ENCODE peak calls at places on chromosome 11, in four cellular contexts. V is Panc1, F is HepG2, K is K562. W is an unnamed sample.

GRCh38 chr11:10669258-10670033 is 24.1 kb downstream of the IRAG1 start:
- DNase-seq in V (no peak), F (no peak), K (no peak), W (no peak)

GRCh38 chr11:15969701-15970329 is 386.5 kb downstream of the SOX6 start:
- DNase-seq in V (no peak), F (no peak), K (no peak), W (no peak)

GRCh38 chr11:27282806-27283205 is 80.2 kb downstream of the CCDC34 start:
- DNase-seq in V (no peak), F (no peak), K (peak), W (no peak)

GRCh38 chr11:117145393-117145761 is 1.3 kb downstream of the PAFAH1B2 start:
- DNase-seq in V (no peak), F (peak), K (peak), W (no peak)

GRCh38 chr11:129061466-129062194 is 119.0 kb upstream of the TP53AIP1 start:
- DNase-seq in V (peak), F (no peak), K (no peak), W (peak)

GRCh38 chr11:116777056-116777455 is 4.3 kb upstream of the BUD13 start:
- DNase-seq in V (no peak), F (no peak), K (peak), W (no peak)

GRCh38 chr11:8812438-8812837 is 98.6 kb upstream of the AKIP1 start:
- DNase-seq in V (no peak), F (peak), K (no peak), W (no peak)

GRCh38 chr11:116931206-116931953 is 94.0 kb upstream of the APOA1 start:
- DNase-seq in V (no peak), F (no peak), K (peak), W (no peak)

GRCh38 chr11:2761131-2762030 is 61.6 kb upstream of the KCNQ1OT1 start:
- DNase-seq in V (no peak), F (no peak), K (no peak), W (no peak)

GRCh38 chr11:61996933-61997332 is 29.5 kb upstream of the FTH1 start:
- DNase-seq in V (no peak), F (peak), K (no peak), W (no peak)

GRCh38 chr11:5364214-5364613 is 12.9 kb downstream of the OR51B6 start:
- DNase-seq in V (no peak), F (no peak), K (no peak), W (no peak)

GRCh38 chr11:69353696-69354544 is 60.0 kb downstream of the MYEOV start:
- DNase-seq in V (no peak), F (no peak), K (no peak), W (no peak)

GRCh38 chr11:96055706-96056387 is 131.9 kb upstream of the MTMR2 start:
- DNase-seq in V (no peak), F (peak), K (no peak), W (no peak)

GRCh38 chr11:10716122-10716521 is 22.6 kb upstream of the IRAG1 start:
- DNase-seq in V (no peak), F (no peak), K (no peak), W (no peak)

GRCh38 chr11:134510171-134510570 is 98.1 kb upstream of the B3GAT1 start:
- DNase-seq in V (no peak), F (no peak), K (no peak), W (no peak)
- TF ChIP-seq TCF7L2 in V (no peak), F (no peak), K (no peak), W (no peak)

GRCh38 chr11:48082771-48083170 is 102.4 kb downstream of the PTPRJ start:
- DNase-seq in V (no peak), F (no peak), K (no peak), W (no peak)

GRCh38 chr11:48080301-48080861 is 100.0 kb downstream of the PTPRJ start:
- DNase-seq in V (no peak), F (no peak), K (no peak), W (no peak)

GRCh38 chr11:48081151-48082010 is 101.0 kb downstream of the PTPRJ start:
- DNase-seq in V (no peak), F (no peak), K (no peak), W (no peak)

GRCh38 chr11:48085688-48086087 is 105.3 kb downstream of the PTPRJ start:
- DNase-seq in V (no peak), F (no peak), K (no peak), W (no peak)

DNA sequence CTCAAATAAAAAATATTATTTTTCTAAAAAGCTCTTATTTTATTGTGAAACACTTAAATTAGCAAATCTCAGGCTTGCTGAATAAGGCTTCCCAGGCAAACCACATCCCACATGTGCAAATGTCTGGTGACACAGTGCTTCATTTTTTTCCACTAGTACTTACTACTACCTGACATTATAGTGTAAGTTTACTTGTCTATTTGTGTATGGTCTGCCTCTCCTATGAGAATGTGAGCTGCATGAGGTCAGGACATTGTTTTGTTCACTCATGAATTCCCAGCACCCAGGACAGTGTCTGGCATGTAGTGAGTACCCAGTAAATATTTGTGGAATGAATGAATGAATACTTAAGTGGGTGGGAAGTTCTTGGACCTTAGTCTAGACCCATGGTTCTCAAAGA is 103.1 kb downstream of the PTPRJ start:
- DNase-seq in V (no peak), F (no peak), K (no peak), W (no peak)
- TF ChIP-seq TCF7L2 in V (no peak), F (no peak), K (no peak), W (no peak)

GRCh38 chr11:84865257-84865656 is 761.9 kb downstream of the DLG2 start:
- DNase-seq in V (no peak), F (no peak), K (no peak), W (no peak)

GRCh38 chr11:84871116-84871515 is 756.0 kb downstream of the DLG2 start:
- DNase-seq in V (no peak), F (no peak), K (no peak), W (no peak)

GRCh38 chr11:84870486-84870885 is 756.7 kb downstream of the DLG2 start:
- DNase-seq in V (peak), F (no peak), K (no peak), W (no peak)

GRCh38 chr11:84866922-84867321 is 760.2 kb downstream of the DLG2 start:
- DNase-seq in V (no peak), F (no peak), K (no peak), W (no peak)

DNA sequence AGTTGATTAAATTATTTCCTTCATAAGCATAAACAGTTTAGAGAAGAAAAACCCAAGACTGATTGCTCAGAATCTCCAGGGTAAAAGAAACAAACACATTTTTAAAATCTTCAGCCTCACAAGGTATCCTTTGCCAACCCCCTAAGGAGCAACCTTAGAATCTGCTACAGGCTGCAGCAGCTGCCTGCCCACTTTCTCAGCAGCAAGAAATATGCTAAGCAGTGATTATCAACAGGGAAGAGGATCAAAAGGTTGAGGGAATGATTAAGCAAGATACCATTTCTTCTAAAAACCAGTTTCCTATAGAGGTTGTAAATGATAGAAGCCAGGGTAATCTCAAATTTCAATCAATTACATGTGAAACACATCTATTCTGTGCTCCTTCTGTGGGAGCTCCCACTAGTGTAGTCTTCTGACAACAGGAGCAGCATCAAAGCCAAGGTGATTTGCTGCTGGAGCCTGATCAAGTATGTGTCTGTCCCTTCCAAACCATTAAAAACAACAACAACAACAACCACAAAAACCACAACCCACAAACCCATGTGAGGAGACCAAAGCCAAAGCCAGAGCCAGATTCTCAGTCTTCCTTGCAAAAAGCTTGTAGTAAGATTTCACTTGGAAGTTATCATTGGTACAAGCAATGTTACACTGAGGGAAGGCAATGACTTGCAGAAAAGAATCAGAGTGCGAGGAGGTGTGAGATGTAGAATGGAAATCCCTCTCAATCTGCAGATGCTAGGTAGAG is 761.2 kb downstream of the DLG2 start:
- DNase-seq in V (no peak), F (no peak), K (no peak), W (no peak)
- TF ChIP-seq TCF7L2 in V (no peak), F (no peak), K (no peak), W (no peak)

DNA sequence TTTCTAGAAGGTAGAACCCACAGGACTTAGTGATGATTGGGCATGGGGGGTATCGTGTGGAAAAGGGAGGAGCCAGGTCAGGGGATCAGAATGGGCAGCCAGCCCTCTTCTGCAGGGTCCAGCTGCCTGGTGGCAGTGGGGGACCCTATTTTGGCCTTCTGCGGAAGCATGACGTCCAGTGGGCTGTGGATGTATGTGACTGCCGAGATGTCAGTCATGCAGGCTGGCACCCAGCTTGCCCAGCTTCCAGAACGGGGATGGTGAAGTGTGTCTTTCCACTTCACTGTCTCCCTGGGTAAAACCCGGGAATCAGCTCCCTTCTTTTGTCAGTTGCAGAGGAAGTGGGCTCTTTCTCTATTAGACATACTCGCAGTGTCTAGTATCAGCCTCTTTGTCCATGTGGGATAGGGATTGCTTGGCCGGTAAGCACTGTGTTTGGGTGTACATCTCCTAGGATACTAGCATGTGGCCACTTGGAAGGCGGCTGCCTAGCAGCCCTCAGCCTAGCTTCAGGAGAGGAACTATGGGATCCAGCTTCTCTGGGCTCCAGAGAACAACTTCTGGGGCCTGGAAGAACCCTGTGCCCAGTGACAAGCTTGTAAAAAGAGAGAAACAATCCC is 51.4 kb downstream of the GRIK4 start:
- DNase-seq in V (no peak), F (no peak), K (no peak), W (no peak)
- TF ChIP-seq TCF7L2 in V (no peak), F (no peak), K (no peak), W (no peak)

GRCh38 chr11:133830931-133831907 is 14.1 kb downstream of the SPATA19 start:
- DNase-seq in V (no peak), F (no peak), K (no peak), W (no peak)
- TF ChIP-seq TCF7L2 in V (no peak), F (no peak), K (no peak), W (no peak)

GRCh38 chr11:33885338-33886005 is 6.4 kb downstream of the LMO2 start:
- DNase-seq in V (no peak), F (no peak), K (peak), W (no peak)

GRCh38 chr11:33877029-33877428 is 14.8 kb downstream of the LMO2 start:
- DNase-seq in V (no peak), F (no peak), K (peak), W (no peak)

GRCh38 chr11:33884035-33884434 is 7.8 kb downstream of the LMO2 start:
- DNase-seq in V (no peak), F (no peak), K (no peak), W (no peak)

GRCh38 chr11:33881651-33882279 is 10.1 kb downstream of the LMO2 start:
- DNase-seq in V (no peak), F (no peak), K (peak), W (no peak)
- TF ChIP-seq TCF7L2 in V (no peak), F (no peak), K (no peak), W (no peak)

DNA sequence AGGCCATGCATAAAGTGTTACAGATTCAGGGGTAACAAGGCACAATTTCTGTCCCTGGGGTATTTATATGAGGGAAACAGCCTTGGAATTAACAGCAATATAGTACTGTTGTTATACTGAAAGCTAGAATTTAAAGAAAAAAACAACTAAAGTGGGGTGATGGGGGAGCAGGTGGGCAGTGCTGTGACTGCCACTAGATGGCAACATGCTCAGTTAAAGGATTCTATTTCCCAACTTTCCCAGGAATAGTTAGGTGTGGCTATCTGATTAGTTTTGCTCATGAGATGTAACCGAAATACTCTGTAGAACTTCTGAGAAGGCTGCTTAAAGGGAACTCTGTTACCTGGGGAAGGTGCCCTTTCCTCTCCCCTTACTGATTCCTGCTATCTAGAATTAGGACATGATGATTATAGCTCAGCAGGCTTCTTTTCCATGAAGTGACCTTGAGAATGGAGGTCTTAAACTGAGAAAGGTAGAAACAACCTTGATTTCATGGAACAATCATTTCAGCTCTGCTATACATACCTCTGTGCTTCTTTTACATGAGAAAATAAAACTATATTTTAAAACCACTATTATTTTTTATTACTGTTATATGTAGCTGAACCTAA is 102.6 kb downstream of the RELT start:
- DNase-seq in V (peak), F (peak), K (peak), W (peak)
- TF ChIP-seq TCF7L2 in V (no peak), F (no peak), K (no peak), W (no peak)